ENCODE peak calls at places on chromosome 20, in eight cellular contexts. D, T, R, C, V, Z, H and A are unnamed samples.

GRCh38 chr20:63658749-63659187 is 656 bp downstream of the RTEL1 start:
- DNase-seq in D (no peak), R (peak), V (no peak), Z (no peak), T (peak), H (no peak), C (no peak), A (peak)

GRCh38 chr20:63316502-63316921 is 23.5 kb downstream of the COL20A1 start:
- DNase-seq in R (no peak), H (no peak), V (no peak), T (no peak), Z (no peak), D (no peak), C (no peak), A (no peak)

GRCh38 chr20:5000263-5001173 is 792 bp downstream of the SLC23A2 start:
- DNase-seq in Z (peak), H (no peak), D (no peak), T (peak), V (peak), C (no peak), R (peak), A (no peak)

GRCh38 chr20:9458075-9458818 is 56.1 kb upstream of the LAMP5 start:
- DNase-seq in Z (no peak), H (peak), D (no peak), V (no peak), R (no peak), C (no peak), T (no peak), A (peak)

GRCh38 chr20:11067359-11067758 is 393.6 kb upstream of the JAG1 start:
- DNase-seq in C (no peak), D (no peak), T (no peak), Z (no peak), V (no peak), R (no peak), H (no peak), A (no peak)

GRCh38 chr20:62832212-62832922 is 15.5 kb downstream of the COL9A3 start:
- DNase-seq in R (no peak), T (peak), V (no peak), C (no peak), H (no peak), D (no peak), Z (no peak), A (peak)

GRCh38 chr20:41011551-41012067 is 17.0 kb upstream of the TOP1 start:
- DNase-seq in Z (no peak), T (no peak), R (no peak), D (no peak), V (no peak), H (no peak), C (no peak), A (no peak)

GRCh38 chr20:50434653-50435396 is 75.4 kb upstream of the PTPN1 start:
- DNase-seq in T (no peak), Z (no peak), R (no peak), D (no peak), C (no peak), V (no peak), H (peak), A (peak)

GRCh38 chr20:50918403-50918802 is 12.8 kb downstream of the ADNP start:
- DNase-seq in T (no peak), R (no peak), Z (no peak), D (no peak), C (no peak), H (no peak), V (no peak), A (no peak)

GRCh38 chr20:51462566-51463276 is 79.8 kb downstream of the NFATC2 start:
- DNase-seq in R (no peak), H (no peak), D (no peak), V (no peak), T (no peak), C (no peak), Z (no peak), A (no peak)

GRCh38 chr20:61437280-61438206 is 185.5 kb downstream of the CDH4 start:
- DNase-seq in H (peak), Z (no peak), D (no peak), R (no peak), T (no peak), V (no peak), C (no peak), A (no peak)

GRCh38 chr20:48594533-48594932 is 233.3 kb downstream of the PREX1 start:
- DNase-seq in R (no peak), C (no peak), V (no peak), T (no peak), H (no peak), Z (no peak), D (no peak), A (no peak)

GRCh38 chr20:41009960-41010359 is 18.7 kb upstream of the TOP1 start:
- DNase-seq in V (no peak), H (no peak), D (no peak), Z (no peak), T (no peak), R (no peak), C (no peak), A (no peak)

GRCh38 chr20:50284811-50285375 is 94.3 kb downstream of the CEBPB start:
- DNase-seq in C (no peak), D (no peak), V (no peak), T (peak), Z (no peak), H (no peak), R (peak), A (no peak)

GRCh38 chr20:47205577-47206123 is 150.8 kb downstream of the ZMYND8 start:
- DNase-seq in T (peak), D (peak), V (no peak), C (peak), Z (no peak), H (peak), R (peak), A (peak)

GRCh38 chr20:47456952-47457724 is 44.5 kb upstream of the NCOA3 start:
- DNase-seq in T (peak), R (no peak), V (no peak), D (no peak), H (peak), C (no peak), Z (no peak), A (peak)

GRCh38 chr20:17867546-17867945 is 101.0 kb downstream of the SNX5 start:
- DNase-seq in C (no peak), V (no peak), D (no peak), H (no peak), R (no peak), T (no peak), Z (no peak), A (no peak)

GRCh38 chr20:8007490-8007889 is 12.1 kb downstream of the TMX4 start:
- DNase-seq in R (no peak), T (no peak), D (no peak), Z (no peak), V (no peak), H (no peak), C (no peak), A (no peak)

GRCh38 chr20:45994761-45995160 is 13.9 kb upstream of the MMP9 start:
- DNase-seq in T (no peak), D (no peak), R (no peak), C (no peak), V (no peak), Z (no peak), H (no peak), A (no peak)

GRCh38 chr20:5845686-5846651 is 95.8 kb downstream of the SHLD1 start:
- DNase-seq in C (no peak), V (no peak), Z (no peak), R (no peak), D (no peak), T (no peak), H (no peak), A (peak)

GRCh38 chr20:19070681-19071441 is 141.6 kb upstream of the SLC24A3 start:
- DNase-seq in H (no peak), Z (no peak), T (no peak), R (no peak), C (no peak), V (no peak), D (no peak), A (no peak)

GRCh38 chr20:49297605-49298530 is 20.0 kb upstream of the ZNFX1 start:
- DNase-seq in Z (no peak), V (no peak), C (no peak), H (no peak), D (no peak), R (no peak), T (no peak), A (no peak)

GRCh38 chr20:20017001-20017851 is at the start of gene NAA20:
- DNase-seq in H (peak), T (peak), Z (peak), V (peak), D (peak), R (peak), C (peak), A (peak)

GRCh38 chr20:14064921-14065320 is 69.6 kb downstream of the MACROD2 start:
- DNase-seq in D (no peak), H (no peak), C (no peak), V (no peak), T (no peak), R (no peak), Z (no peak), A (no peak)

GRCh38 chr20:56590888-56591287 is 38.2 kb upstream of the TFAP2C start:
- DNase-seq in R (no peak), Z (no peak), H (no peak), V (no peak), T (no peak), C (no peak), D (no peak), A (no peak)